ENCODE peak calls at places on chromosomes 4 and X, in seven cellular contexts. X, S, C, W, P, M and B are unnamed samples.

GRCh38 chr4:176271749-176272148 is 2.7 kb upstream of the ASB5 start:
- DNase-seq in X (no peak), S (no peak), C (no peak), W (no peak), P (no peak), M (peak), B (peak)

GRCh38 chr4:184475096-184475461 is 729 bp upstream of the IRF2 start:
- DNase-seq in X (peak), S (no peak), C (no peak), W (peak), P (peak), M (peak), B (no peak)

GRCh38 chrX:13091111-13091765 is 46.8 kb upstream of the FAM9C start:
- DNase-seq in X (no peak), S (no peak), C (no peak), W (no peak), P (no peak), M (no peak), B (no peak)

GRCh38 chrX:57900961-57901360 is 9.3 kb downstream of the ZXDA start:
- DNase-seq in X (no peak), S (no peak), C (no peak), W (no peak), P (no peak), M (peak), B (peak)

GRCh38 chr4:182413550-182413949 is 170.3 kb downstream of the TENM3 start:
- DNase-seq in X (no peak), S (no peak), C (no peak), W (no peak), P (no peak), M (no peak), B (no peak)

GRCh38 chr4:184097815-184098214 is 119.9 kb downstream of the ENPP6 start:
- DNase-seq in X (no peak), S (no peak), C (no peak), W (no peak), P (no peak), M (no peak), B (no peak)

GRCh38 chr4:175873707-175874106 is 61.6 kb upstream of the GPM6A start:
- DNase-seq in X (no peak), S (no peak), C (no peak), W (no peak), P (no peak), M (no peak), B (no peak)

GRCh38 chr4:55312491-55313101 is 33.4 kb upstream of the SRD5A3 start:
- DNase-seq in X (peak), S (peak), C (peak), W (no peak), P (peak), M (peak), B (peak)

GRCh38 chr4:24637173-24637572 is 52.8 kb upstream of the DHX15 start:
- DNase-seq in X (no peak), S (no peak), C (no peak), W (no peak), P (no peak), M (no peak), B (no peak)

GRCh38 chr4:68630371-68630770 is 40.1 kb downstream of the UGT2B15 start:
- DNase-seq in X (no peak), S (no peak), C (no peak), W (no peak), P (no peak), M (peak), B (no peak)

GRCh38 chr4:128322311-128322710 is 34.7 kb upstream of the PGRMC2 start:
- DNase-seq in X (no peak), S (no peak), C (no peak), W (no peak), P (no peak), M (peak), B (peak)

GRCh38 chr4:80434238-80434637 is 98.7 kb downstream of the CFAP299 start:
- DNase-seq in X (no peak), S (no peak), C (no peak), W (no peak), P (no peak), M (peak), B (peak)

GRCh38 chr4:105060628-105061027 is 86.0 kb upstream of the TET2 start:
- DNase-seq in X (no peak), S (no peak), C (no peak), W (no peak), P (no peak), M (peak), B (peak)

GRCh38 chr4:7928711-7929505 is 10.8 kb downstream of the AFAP1 start:
- DNase-seq in X (no peak), S (peak), C (peak), W (no peak), P (no peak), M (peak), B (no peak)

GRCh38 chrX:119194631-119195030 is 41.5 kb upstream of the PGRMC1 start:
- DNase-seq in X (no peak), S (no peak), C (peak), W (no peak), P (no peak), M (no peak), B (no peak)